ENCODE peak calls at places on chromosomes 7 and 10, in nine cellular contexts. One of them, this sample, is unnamed.

GRCh38 chr7:21507627-21508343 is 35.1 kb upstream of the DNAH11 start:
- DNase-seq in NCI-H1092: no peak
- DNase-seq in left kidney: peak; percentile 33
- DNase-seq in activated T-helper 1 cell treated with anti-CD3 and anti-CD28 coated beads, Interleukin-2, amount 50 U/mL, for 16 hours: no peak
- DNase-seq in HEK293T: peak; percentile 10
- DNase-seq in upper lobe of right lung: no peak
- DNase-seq in endothelial cell of umbilical vein: peak; percentile 52
- DNase-seq in stimulated activated naive CD8-positive, alpha-beta T cell treated with anti-CD3 and anti-CD28 coated beads, Interleukin-15, Interleukin-2, amounts not matched to agents 100 U/mL and 50 U/mL, for 24 hours: peak; percentile 41
- DNase-seq in D341Med: peak; percentile 46
- DNase-seq in this sample: no peak

GRCh38 chr7:44490351-44491200 is at the start of gene NUDCD3:
- DNase-seq in left kidney: peak; percentile 95
- DNase-seq in endothelial cell of umbilical vein: peak; percentile 87
- DNase-seq in upper lobe of right lung: peak; percentile 93
- DNase-seq in stimulated activated naive CD8-positive, alpha-beta T cell treated with anti-CD3 and anti-CD28 coated beads, Interleukin-15, Interleukin-2, amounts not matched to agents 100 U/mL and 50 U/mL, for 24 hours: peak; percentile 80
- DNase-seq in NCI-H1092: peak; percentile 89
- DNase-seq in activated T-helper 1 cell treated with anti-CD3 and anti-CD28 coated beads, Interleukin-2, amount 50 U/mL, for 16 hours: peak; percentile 68
- DNase-seq in HEK293T: peak; percentile 87
- DNase-seq in D341Med: peak; percentile 91
- DNase-seq in this sample: peak; percentile 76

GRCh38 chr7:29431686-29432085 is 131.9 kb upstream of the PRR15 start:
- DNase-seq in D341Med: no peak
- DNase-seq in NCI-H1092: no peak
- DNase-seq in upper lobe of right lung: no peak
- DNase-seq in HEK293T: no peak
- DNase-seq in activated T-helper 1 cell treated with anti-CD3 and anti-CD28 coated beads, Interleukin-2, amount 50 U/mL, for 16 hours: no peak
- DNase-seq in endothelial cell of umbilical vein: no peak
- DNase-seq in left kidney: no peak
- DNase-seq in stimulated activated naive CD8-positive, alpha-beta T cell treated with anti-CD3 and anti-CD28 coated beads, Interleukin-15, Interleukin-2, amounts not matched to agents 100 U/mL and 50 U/mL, for 24 hours: no peak
- DNase-seq in this sample: no peak

GRCh38 chr7:137757146-137757925 is 89.4 kb downstream of the DGKI start:
- DNase-seq in D341Med: no peak
- DNase-seq in NCI-H1092: no peak
- DNase-seq in activated T-helper 1 cell treated with anti-CD3 and anti-CD28 coated beads, Interleukin-2, amount 50 U/mL, for 16 hours: no peak
- DNase-seq in left kidney: no peak
- DNase-seq in stimulated activated naive CD8-positive, alpha-beta T cell treated with anti-CD3 and anti-CD28 coated beads, Interleukin-15, Interleukin-2, amounts not matched to agents 100 U/mL and 50 U/mL, for 24 hours: no peak
- DNase-seq in upper lobe of right lung: no peak
- DNase-seq in endothelial cell of umbilical vein: no peak
- DNase-seq in HEK293T: no peak
- DNase-seq in this sample: no peak

GRCh38 chr7:133481676-133482075 is 228.8 kb downstream of the EXOC4 start:
- DNase-seq in upper lobe of right lung: no peak
- DNase-seq in endothelial cell of umbilical vein: peak; percentile 79
- DNase-seq in stimulated activated naive CD8-positive, alpha-beta T cell treated with anti-CD3 and anti-CD28 coated beads, Interleukin-15, Interleukin-2, amounts not matched to agents 100 U/mL and 50 U/mL, for 24 hours: no peak
- DNase-seq in NCI-H1092: no peak
- DNase-seq in HEK293T: no peak
- DNase-seq in left kidney: no peak
- DNase-seq in D341Med: no peak
- DNase-seq in activated T-helper 1 cell treated with anti-CD3 and anti-CD28 coated beads, Interleukin-2, amount 50 U/mL, for 16 hours: no peak
- DNase-seq in this sample: no peak

GRCh38 chr7:337567-337951 is 47.6 kb downstream of the FOXL3 start:
- DNase-seq in NCI-H1092: no peak
- DNase-seq in endothelial cell of umbilical vein: no peak
- DNase-seq in left kidney: no peak
- DNase-seq in stimulated activated naive CD8-positive, alpha-beta T cell treated with anti-CD3 and anti-CD28 coated beads, Interleukin-15, Interleukin-2, amounts not matched to agents 100 U/mL and 50 U/mL, for 24 hours: no peak
- DNase-seq in D341Med: no peak
- DNase-seq in HEK293T: no peak
- DNase-seq in activated T-helper 1 cell treated with anti-CD3 and anti-CD28 coated beads, Interleukin-2, amount 50 U/mL, for 16 hours: no peak
- DNase-seq in upper lobe of right lung: no peak
- DNase-seq in this sample: no peak

GRCh38 chr10:95864906-95865813 is 42.6 kb upstream of the CC2D2B start:
- DNase-seq in left kidney: peak; percentile 73
- DNase-seq in upper lobe of right lung: no peak
- DNase-seq in endothelial cell of umbilical vein: peak; percentile 69
- DNase-seq in stimulated activated naive CD8-positive, alpha-beta T cell treated with anti-CD3 and anti-CD28 coated beads, Interleukin-15, Interleukin-2, amounts not matched to agents 100 U/mL and 50 U/mL, for 24 hours: peak; percentile 24
- DNase-seq in HEK293T: peak; percentile 71
- DNase-seq in NCI-H1092: no peak
- DNase-seq in activated T-helper 1 cell treated with anti-CD3 and anti-CD28 coated beads, Interleukin-2, amount 50 U/mL, for 16 hours: peak; percentile 4
- DNase-seq in D341Med: peak; percentile 34
- DNase-seq in this sample: peak; percentile 9

GRCh38 chr7:125661006-125661405 is 731.4 kb upstream of the POT1 start:
- DNase-seq in D341Med: no peak
- DNase-seq in stimulated activated naive CD8-positive, alpha-beta T cell treated with anti-CD3 and anti-CD28 coated beads, Interleukin-15, Interleukin-2, amounts not matched to agents 100 U/mL and 50 U/mL, for 24 hours: no peak
- DNase-seq in upper lobe of right lung: no peak
- DNase-seq in activated T-helper 1 cell treated with anti-CD3 and anti-CD28 coated beads, Interleukin-2, amount 50 U/mL, for 16 hours: no peak
- DNase-seq in HEK293T: no peak
- DNase-seq in endothelial cell of umbilical vein: peak; percentile 19
- DNase-seq in left kidney: no peak
- DNase-seq in NCI-H1092: no peak
- DNase-seq in this sample: no peak

GRCh38 chr10:127911218-127911866 is 4.4 kb downstream of the PTPRE start:
- DNase-seq in HEK293T: no peak
- DNase-seq in stimulated activated naive CD8-positive, alpha-beta T cell treated with anti-CD3 and anti-CD28 coated beads, Interleukin-15, Interleukin-2, amounts not matched to agents 100 U/mL and 50 U/mL, for 24 hours: no peak
- DNase-seq in activated T-helper 1 cell treated with anti-CD3 and anti-CD28 coated beads, Interleukin-2, amount 50 U/mL, for 16 hours: no peak
- DNase-seq in left kidney: peak; percentile 31
- DNase-seq in endothelial cell of umbilical vein: no peak
- DNase-seq in NCI-H1092: no peak
- DNase-seq in upper lobe of right lung: no peak
- DNase-seq in D341Med: no peak
- DNase-seq in this sample: no peak

GRCh38 chr7:120583835-120584586 is 273.9 kb downstream of the TSPAN12 start:
- DNase-seq in stimulated activated naive CD8-positive, alpha-beta T cell treated with anti-CD3 and anti-CD28 coated beads, Interleukin-15, Interleukin-2, amounts not matched to agents 100 U/mL and 50 U/mL, for 24 hours: no peak
- DNase-seq in endothelial cell of umbilical vein: peak; percentile 77
- DNase-seq in NCI-H1092: no peak
- DNase-seq in left kidney: peak; percentile 9
- DNase-seq in activated T-helper 1 cell treated with anti-CD3 and anti-CD28 coated beads, Interleukin-2, amount 50 U/mL, for 16 hours: no peak
- DNase-seq in HEK293T: no peak
- DNase-seq in D341Med: no peak
- DNase-seq in upper lobe of right lung: no peak
- DNase-seq in this sample: no peak

GRCh38 chr7:40303996-40304395 is 169.2 kb downstream of the SUGCT start:
- DNase-seq in activated T-helper 1 cell treated with anti-CD3 and anti-CD28 coated beads, Interleukin-2, amount 50 U/mL, for 16 hours: no peak
- DNase-seq in NCI-H1092: no peak
- DNase-seq in D341Med: no peak
- DNase-seq in stimulated activated naive CD8-positive, alpha-beta T cell treated with anti-CD3 and anti-CD28 coated beads, Interleukin-15, Interleukin-2, amounts not matched to agents 100 U/mL and 50 U/mL, for 24 hours: no peak
- DNase-seq in upper lobe of right lung: no peak
- DNase-seq in endothelial cell of umbilical vein: peak; percentile 93
- DNase-seq in left kidney: no peak
- DNase-seq in HEK293T: no peak
- DNase-seq in this sample: no peak

GRCh38 chr7:38554586-38554985 is 76.6 kb downstream of the AMPH start:
- DNase-seq in NCI-H1092: no peak
- DNase-seq in D341Med: no peak
- DNase-seq in activated T-helper 1 cell treated with anti-CD3 and anti-CD28 coated beads, Interleukin-2, amount 50 U/mL, for 16 hours: no peak
- DNase-seq in stimulated activated naive CD8-positive, alpha-beta T cell treated with anti-CD3 and anti-CD28 coated beads, Interleukin-15, Interleukin-2, amounts not matched to agents 100 U/mL and 50 U/mL, for 24 hours: no peak
- DNase-seq in endothelial cell of umbilical vein: no peak
- DNase-seq in upper lobe of right lung: no peak
- DNase-seq in left kidney: peak; percentile 35
- DNase-seq in HEK293T: no peak
- DNase-seq in this sample: no peak

GRCh38 chr7:66267249-66267648 is 62.1 kb downstream of the TPST1 start:
- DNase-seq in activated T-helper 1 cell treated with anti-CD3 and anti-CD28 coated beads, Interleukin-2, amount 50 U/mL, for 16 hours: no peak
- DNase-seq in left kidney: no peak
- DNase-seq in stimulated activated naive CD8-positive, alpha-beta T cell treated with anti-CD3 and anti-CD28 coated beads, Interleukin-15, Interleukin-2, amounts not matched to agents 100 U/mL and 50 U/mL, for 24 hours: no peak
- DNase-seq in endothelial cell of umbilical vein: no peak
- DNase-seq in upper lobe of right lung: no peak
- DNase-seq in D341Med: no peak
- DNase-seq in HEK293T: no peak
- DNase-seq in NCI-H1092: no peak
- DNase-seq in this sample: no peak

GRCh38 chr10:50439806-50440205 is 183.9 kb downstream of the SGMS1 start:
- DNase-seq in stimulated activated naive CD8-positive, alpha-beta T cell treated with anti-CD3 and anti-CD28 coated beads, Interleukin-15, Interleukin-2, amounts not matched to agents 100 U/mL and 50 U/mL, for 24 hours: no peak
- DNase-seq in HEK293T: no peak
- DNase-seq in D341Med: no peak
- DNase-seq in NCI-H1092: no peak
- DNase-seq in upper lobe of right lung: no peak
- DNase-seq in endothelial cell of umbilical vein: no peak
- DNase-seq in left kidney: no peak
- DNase-seq in activated T-helper 1 cell treated with anti-CD3 and anti-CD28 coated beads, Interleukin-2, amount 50 U/mL, for 16 hours: no peak
- DNase-seq in this sample: no peak

GRCh38 chr7:6226194-6226799 is 46.1 kb downstream of the CYTH3 start:
- DNase-seq in HEK293T: no peak
- DNase-seq in upper lobe of right lung: no peak
- DNase-seq in endothelial cell of umbilical vein: no peak
- DNase-seq in stimulated activated naive CD8-positive, alpha-beta T cell treated with anti-CD3 and anti-CD28 coated beads, Interleukin-15, Interleukin-2, amounts not matched to agents 100 U/mL and 50 U/mL, for 24 hours: no peak
- DNase-seq in D341Med: no peak
- DNase-seq in NCI-H1092: no peak
- DNase-seq in activated T-helper 1 cell treated with anti-CD3 and anti-CD28 coated beads, Interleukin-2, amount 50 U/mL, for 16 hours: no peak
- DNase-seq in left kidney: peak; percentile 72
- DNase-seq in this sample: no peak

GRCh38 chr7:93476491-93477344 is 97.8 kb downstream of the CALCR start:
- DNase-seq in upper lobe of right lung: no peak
- DNase-seq in activated T-helper 1 cell treated with anti-CD3 and anti-CD28 coated beads, Interleukin-2, amount 50 U/mL, for 16 hours: no peak
- DNase-seq in HEK293T: no peak
- DNase-seq in endothelial cell of umbilical vein: no peak
- DNase-seq in D341Med: no peak
- DNase-seq in left kidney: no peak
- DNase-seq in stimulated activated naive CD8-positive, alpha-beta T cell treated with anti-CD3 and anti-CD28 coated beads, Interleukin-15, Interleukin-2, amounts not matched to agents 100 U/mL and 50 U/mL, for 24 hours: no peak
- DNase-seq in NCI-H1092: no peak
- DNase-seq in this sample: no peak

GRCh38 chr10:35327770-35328403 is 8.4 kb upstream of the CCNY start:
- DNase-seq in NCI-H1092: no peak
- DNase-seq in activated T-helper 1 cell treated with anti-CD3 and anti-CD28 coated beads, Interleukin-2, amount 50 U/mL, for 16 hours: no peak
- DNase-seq in HEK293T: no peak
- DNase-seq in upper lobe of right lung: no peak
- DNase-seq in endothelial cell of umbilical vein: no peak
- DNase-seq in left kidney: no peak
- DNase-seq in D341Med: no peak
- DNase-seq in stimulated activated naive CD8-positive, alpha-beta T cell treated with anti-CD3 and anti-CD28 coated beads, Interleukin-15, Interleukin-2, amounts not matched to agents 100 U/mL and 50 U/mL, for 24 hours: no peak
- DNase-seq in this sample: no peak

GRCh38 chr7:18421297-18422004 is 74.1 kb upstream of the HDAC9 start:
- DNase-seq in upper lobe of right lung: no peak
- DNase-seq in HEK293T: no peak
- DNase-seq in NCI-H1092: no peak
- DNase-seq in activated T-helper 1 cell treated with anti-CD3 and anti-CD28 coated beads, Interleukin-2, amount 50 U/mL, for 16 hours: no peak
- DNase-seq in left kidney: peak; percentile 87
- DNase-seq in D341Med: peak; percentile 17
- DNase-seq in endothelial cell of umbilical vein: no peak
- DNase-seq in stimulated activated naive CD8-positive, alpha-beta T cell treated with anti-CD3 and anti-CD28 coated beads, Interleukin-15, Interleukin-2, amounts not matched to agents 100 U/mL and 50 U/mL, for 24 hours: no peak
- DNase-seq in this sample: no peak

GRCh38 chr7:82017334-82017943 is 247.6 kb upstream of the HGF start:
- DNase-seq in HEK293T: peak; percentile 18
- DNase-seq in NCI-H1092: no peak
- DNase-seq in endothelial cell of umbilical vein: peak; percentile 53
- DNase-seq in left kidney: peak; percentile 57
- DNase-seq in stimulated activated naive CD8-positive, alpha-beta T cell treated with anti-CD3 and anti-CD28 coated beads, Interleukin-15, Interleukin-2, amounts not matched to agents 100 U/mL and 50 U/mL, for 24 hours: no peak
- DNase-seq in D341Med: peak; percentile 21
- DNase-seq in activated T-helper 1 cell treated with anti-CD3 and anti-CD28 coated beads, Interleukin-2, amount 50 U/mL, for 16 hours: no peak
- DNase-seq in upper lobe of right lung: no peak
- DNase-seq in this sample: no peak

GRCh38 chr10:5293691-5294550 is 70.8 kb upstream of the UCN3 start:
- DNase-seq in upper lobe of right lung: peak; percentile 90
- DNase-seq in NCI-H1092: no peak
- DNase-seq in activated T-helper 1 cell treated with anti-CD3 and anti-CD28 coated beads, Interleukin-2, amount 50 U/mL, for 16 hours: peak; percentile 58
- DNase-seq in HEK293T: peak; percentile 62
- DNase-seq in stimulated activated naive CD8-positive, alpha-beta T cell treated with anti-CD3 and anti-CD28 coated beads, Interleukin-15, Interleukin-2, amounts not matched to agents 100 U/mL and 50 U/mL, for 24 hours: peak; percentile 47
- DNase-seq in left kidney: peak; percentile 80
- DNase-seq in D341Med: no peak
- DNase-seq in endothelial cell of umbilical vein: peak; percentile 44
- DNase-seq in this sample: no peak

GRCh38 chr10:88114368-88114767 is 250.9 kb downstream of the PTEN start:
- DNase-seq in NCI-H1092: peak; percentile 30
- DNase-seq in left kidney: peak; percentile 61
- DNase-seq in stimulated activated naive CD8-positive, alpha-beta T cell treated with anti-CD3 and anti-CD28 coated beads, Interleukin-15, Interleukin-2, amounts not matched to agents 100 U/mL and 50 U/mL, for 24 hours: no peak
- DNase-seq in upper lobe of right lung: no peak
- DNase-seq in HEK293T: peak; percentile 75
- DNase-seq in D341Med: peak; percentile 64
- DNase-seq in endothelial cell of umbilical vein: peak; percentile 51
- DNase-seq in activated T-helper 1 cell treated with anti-CD3 and anti-CD28 coated beads, Interleukin-2, amount 50 U/mL, for 16 hours: no peak
- DNase-seq in this sample: no peak

GRCh38 chr7:84372155-84372621 is 177.6 kb upstream of the SEMA3A start:
- DNase-seq in upper lobe of right lung: no peak
- DNase-seq in activated T-helper 1 cell treated with anti-CD3 and anti-CD28 coated beads, Interleukin-2, amount 50 U/mL, for 16 hours: no peak
- DNase-seq in NCI-H1092: no peak
- DNase-seq in stimulated activated naive CD8-positive, alpha-beta T cell treated with anti-CD3 and anti-CD28 coated beads, Interleukin-15, Interleukin-2, amounts not matched to agents 100 U/mL and 50 U/mL, for 24 hours: no peak
- DNase-seq in HEK293T: no peak
- DNase-seq in endothelial cell of umbilical vein: no peak
- DNase-seq in left kidney: peak; percentile 13
- DNase-seq in D341Med: no peak
- DNase-seq in this sample: no peak

GRCh38 chr10:131617113-131617877 is 283.5 kb upstream of the PPP2R2D start:
- DNase-seq in endothelial cell of umbilical vein: no peak
- DNase-seq in D341Med: no peak
- DNase-seq in upper lobe of right lung: no peak
- DNase-seq in activated T-helper 1 cell treated with anti-CD3 and anti-CD28 coated beads, Interleukin-2, amount 50 U/mL, for 16 hours: no peak
- DNase-seq in left kidney: peak; percentile 91
- DNase-seq in NCI-H1092: no peak
- DNase-seq in HEK293T: no peak
- DNase-seq in stimulated activated naive CD8-positive, alpha-beta T cell treated with anti-CD3 and anti-CD28 coated beads, Interleukin-15, Interleukin-2, amounts not matched to agents 100 U/mL and 50 U/mL, for 24 hours: no peak
- DNase-seq in this sample: no peak

GRCh38 chr10:3757638-3758490 is 27.1 kb downstream of the KLF6 start:
- DNase-seq in D341Med: no peak
- DNase-seq in endothelial cell of umbilical vein: no peak
- DNase-seq in NCI-H1092: no peak
- DNase-seq in upper lobe of right lung: no peak
- DNase-seq in left kidney: no peak
- DNase-seq in HEK293T: no peak
- DNase-seq in stimulated activated naive CD8-positive, alpha-beta T cell treated with anti-CD3 and anti-CD28 coated beads, Interleukin-15, Interleukin-2, amounts not matched to agents 100 U/mL and 50 U/mL, for 24 hours: peak; percentile 69
- DNase-seq in activated T-helper 1 cell treated with anti-CD3 and anti-CD28 coated beads, Interleukin-2, amount 50 U/mL, for 16 hours: peak; percentile 57
- DNase-seq in this sample: peak; percentile 75

GRCh38 chr10:131921191-131921590 is 20.4 kb downstream of the PPP2R2D start:
- DNase-seq in D341Med: no peak
- DNase-seq in HEK293T: no peak
- DNase-seq in upper lobe of right lung: no peak
- DNase-seq in endothelial cell of umbilical vein: no peak
- DNase-seq in left kidney: peak; percentile 93
- DNase-seq in NCI-H1092: no peak
- DNase-seq in activated T-helper 1 cell treated with anti-CD3 and anti-CD28 coated beads, Interleukin-2, amount 50 U/mL, for 16 hours: no peak
- DNase-seq in stimulated activated naive CD8-positive, alpha-beta T cell treated with anti-CD3 and anti-CD28 coated beads, Interleukin-15, Interleukin-2, amounts not matched to agents 100 U/mL and 50 U/mL, for 24 hours: no peak
- DNase-seq in this sample: no peak

GRCh38 chr7:137731436-137731835 is 115.3 kb downstream of the DGKI start:
- DNase-seq in activated T-helper 1 cell treated with anti-CD3 and anti-CD28 coated beads, Interleukin-2, amount 50 U/mL, for 16 hours: no peak
- DNase-seq in endothelial cell of umbilical vein: no peak
- DNase-seq in left kidney: no peak
- DNase-seq in stimulated activated naive CD8-positive, alpha-beta T cell treated with anti-CD3 and anti-CD28 coated beads, Interleukin-15, Interleukin-2, amounts not matched to agents 100 U/mL and 50 U/mL, for 24 hours: no peak
- DNase-seq in NCI-H1092: no peak
- DNase-seq in D341Med: no peak
- DNase-seq in HEK293T: no peak
- DNase-seq in upper lobe of right lung: no peak
- DNase-seq in this sample: no peak

GRCh38 chr10:86671419-86671818 is 3.1 kb downstream of the LDB3 start:
- DNase-seq in upper lobe of right lung: no peak
- DNase-seq in endothelial cell of umbilical vein: no peak
- DNase-seq in activated T-helper 1 cell treated with anti-CD3 and anti-CD28 coated beads, Interleukin-2, amount 50 U/mL, for 16 hours: no peak
- DNase-seq in NCI-H1092: no peak
- DNase-seq in stimulated activated naive CD8-positive, alpha-beta T cell treated with anti-CD3 and anti-CD28 coated beads, Interleukin-15, Interleukin-2, amounts not matched to agents 100 U/mL and 50 U/mL, for 24 hours: no peak
- DNase-seq in D341Med: no peak
- DNase-seq in HEK293T: no peak
- DNase-seq in left kidney: peak; percentile 60
- DNase-seq in this sample: no peak

GRCh38 chr7:23418046-23418445 is 52.2 kb downstream of the IGF2BP3 start:
- DNase-seq in D341Med: no peak
- DNase-seq in NCI-H1092: no peak
- DNase-seq in HEK293T: no peak
- DNase-seq in stimulated activated naive CD8-positive, alpha-beta T cell treated with anti-CD3 and anti-CD28 coated beads, Interleukin-15, Interleukin-2, amounts not matched to agents 100 U/mL and 50 U/mL, for 24 hours: no peak
- DNase-seq in left kidney: no peak
- DNase-seq in endothelial cell of umbilical vein: peak; percentile 84
- DNase-seq in activated T-helper 1 cell treated with anti-CD3 and anti-CD28 coated beads, Interleukin-2, amount 50 U/mL, for 16 hours: no peak
- DNase-seq in upper lobe of right lung: no peak
- DNase-seq in this sample: no peak

GRCh38 chr7:104156842-104157277 is 51.0 kb downstream of the ORC5 start:
- DNase-seq in left kidney: peak; percentile 41
- DNase-seq in upper lobe of right lung: no peak
- DNase-seq in stimulated activated naive CD8-positive, alpha-beta T cell treated with anti-CD3 and anti-CD28 coated beads, Interleukin-15, Interleukin-2, amounts not matched to agents 100 U/mL and 50 U/mL, for 24 hours: no peak
- DNase-seq in NCI-H1092: peak; percentile 33
- DNase-seq in D341Med: no peak
- DNase-seq in HEK293T: no peak
- DNase-seq in endothelial cell of umbilical vein: peak; percentile 44
- DNase-seq in activated T-helper 1 cell treated with anti-CD3 and anti-CD28 coated beads, Interleukin-2, amount 50 U/mL, for 16 hours: no peak
- DNase-seq in this sample: no peak

GRCh38 chr10:8616166-8616565 is 561.7 kb downstream of the GATA3 start:
- DNase-seq in activated T-helper 1 cell treated with anti-CD3 and anti-CD28 coated beads, Interleukin-2, amount 50 U/mL, for 16 hours: no peak
- DNase-seq in upper lobe of right lung: no peak
- DNase-seq in stimulated activated naive CD8-positive, alpha-beta T cell treated with anti-CD3 and anti-CD28 coated beads, Interleukin-15, Interleukin-2, amounts not matched to agents 100 U/mL and 50 U/mL, for 24 hours: no peak
- DNase-seq in left kidney: peak; percentile 73
- DNase-seq in endothelial cell of umbilical vein: no peak
- DNase-seq in HEK293T: no peak
- DNase-seq in D341Med: no peak
- DNase-seq in NCI-H1092: no peak
- DNase-seq in this sample: no peak